ENCODE peak calls at places on chromosomes 5 and 9, in eight cellular contexts. B is ovary, W is GM12878, Q is tibial nerve, Z is stomach, C is heart left ventricle, N is IMR-90, O is uterus. S is an unnamed sample.

GRCh38 chr9:129111762-129112151 is 542 bp downstream of the PTPA start:
- DNase-seq in B (peak; percentile 43), W (no peak), Q (peak; percentile 8), Z (peak; percentile 47), C (no peak), N (peak; percentile 45), O (no peak), S (peak; percentile 23)

GRCh38 chr5:141778211-141778610 is 96.2 kb upstream of the ARAP3 start:
- DNase-seq in B (no peak), W (no peak), Q (no peak), Z (no peak), C (no peak), N (peak; percentile 86), O (peak; percentile 87), S (no peak)

GRCh38 chr5:20113031-20113685 is 125.2 kb upstream of the CDH18 start:
- DNase-seq in B (no peak), W (no peak), Q (no peak), Z (no peak), C (no peak), N (no peak), O (no peak), S (no peak)

GRCh38 chr5:1800470-1801060 is 642 bp upstream of the NDUFS6 start:
- DNase-seq in B (no peak), W (no peak), Q (no peak), Z (no peak), C (no peak), N (no peak), O (no peak), S (peak; percentile 46)

GRCh38 chr5:180212363-180213255 is 3.6 kb upstream of the RASGEF1C start:
- DNase-seq in B (no peak), W (no peak), Q (no peak), Z (no peak), C (no peak), N (peak; percentile 1), O (no peak), S (no peak)

GRCh38 chr5:86878250-86878649 is 260.5 kb downstream of the COX7C start:
- DNase-seq in B (no peak), W (no peak), Q (no peak), Z (no peak), C (no peak), N (no peak), O (no peak), S (no peak)

GRCh38 chr9:38059233-38059936 is 9.6 kb downstream of the SHB start:
- DNase-seq in B (no peak), W (no peak), Q (no peak), Z (no peak), C (no peak), N (peak; percentile 83), O (no peak), S (no peak)

GRCh38 chr5:146825033-146825432 is 53.5 kb downstream of the PPP2R2B start:
- DNase-seq in B (no peak), W (no peak), Q (no peak), Z (no peak), C (no peak), N (peak; percentile 11), O (peak; percentile 18), S (no peak)

GRCh38 chr9:136201609-136202448 is 3.1 kb downstream of the LHX3 start:
- DNase-seq in B (no peak), W (no peak), Q (no peak), Z (no peak), C (no peak), N (no peak), O (no peak), S (no peak)

GRCh38 chr5:31361906-31362900 is 168.7 kb downstream of the CDH6 start:
- DNase-seq in B (no peak), W (no peak), Q (no peak), Z (no peak), C (no peak), N (peak; percentile 59), O (no peak), S (no peak)

GRCh38 chr5:76813982-76814562 is 4.8 kb upstream of the F2RL1 start:
- DNase-seq in B (no peak), W (no peak), Q (no peak), Z (no peak), C (no peak), N (peak; percentile 98), O (no peak), S (no peak)

GRCh38 chr5:54634089-54634488 is 116.5 kb downstream of the SNX18 start:
- DNase-seq in B (no peak), W (no peak), Q (no peak), Z (no peak), C (no peak), N (no peak), O (no peak), S (no peak)

GRCh38 chr5:125137535-125137934 is 391.1 kb upstream of the ZNF608 start:
- DNase-seq in B (no peak), W (no peak), Q (no peak), Z (no peak), C (no peak), N (no peak), O (no peak), S (no peak)

GRCh38 chr9:132372177-132373095 is 17.6 kb upstream of the SETX start:
- DNase-seq in B (no peak), W (no peak), Q (peak; percentile 55), Z (peak; percentile 34), C (peak; percentile 73), N (peak; percentile 36), O (no peak), S (peak; percentile 72)

GRCh38 chr5:178515019-178515418 is 75.2 kb downstream of the COL23A1 start:
- DNase-seq in B (no peak), W (no peak), Q (no peak), Z (no peak), C (no peak), N (no peak), O (no peak), S (no peak)

GRCh38 chr9:7177383-7177782 is 419.6 kb downstream of the KDM4C start:
- DNase-seq in B (no peak), W (no peak), Q (no peak), Z (no peak), C (no peak), N (no peak), O (no peak), S (no peak)

GRCh38 chr9:85743290-85744128 is 1.8 kb upstream of the AGTPBP1 start:
- DNase-seq in B (no peak), W (no peak), Q (peak; percentile 8), Z (peak; percentile 34), C (no peak), N (peak; percentile 86), O (no peak), S (peak; percentile 63)

GRCh38 chr5:139394123-139394653 is 716 bp downstream of the PROB1 start:
- DNase-seq in B (no peak), W (no peak), Q (no peak), Z (no peak), C (peak; percentile 72), N (no peak), O (peak; percentile 62), S (peak; percentile 80)

GRCh38 chr9:16421534-16421933 is 448.9 kb downstream of the BNC2 start:
- DNase-seq in B (no peak), W (no peak), Q (no peak), Z (no peak), C (no peak), N (peak; percentile 24), O (no peak), S (no peak)

GRCh38 chr5:110784901-110785300 is 46.1 kb downstream of the SLC25A46 start:
- DNase-seq in B (no peak), W (no peak), Q (no peak), Z (no peak), C (no peak), N (peak; percentile 41), O (no peak), S (no peak)

GRCh38 chr9:118023649-118024048 is 319.4 kb downstream of the TLR4 start:
- DNase-seq in B (no peak), W (no peak), Q (no peak), Z (no peak), C (peak; percentile 10), N (no peak), O (no peak), S (no peak)

GRCh38 chr9:3464033-3464638 is 61.7 kb downstream of the RFX3 start:
- DNase-seq in B (no peak), W (no peak), Q (no peak), Z (no peak), C (no peak), N (peak; percentile 27), O (no peak), S (no peak)

DNA sequence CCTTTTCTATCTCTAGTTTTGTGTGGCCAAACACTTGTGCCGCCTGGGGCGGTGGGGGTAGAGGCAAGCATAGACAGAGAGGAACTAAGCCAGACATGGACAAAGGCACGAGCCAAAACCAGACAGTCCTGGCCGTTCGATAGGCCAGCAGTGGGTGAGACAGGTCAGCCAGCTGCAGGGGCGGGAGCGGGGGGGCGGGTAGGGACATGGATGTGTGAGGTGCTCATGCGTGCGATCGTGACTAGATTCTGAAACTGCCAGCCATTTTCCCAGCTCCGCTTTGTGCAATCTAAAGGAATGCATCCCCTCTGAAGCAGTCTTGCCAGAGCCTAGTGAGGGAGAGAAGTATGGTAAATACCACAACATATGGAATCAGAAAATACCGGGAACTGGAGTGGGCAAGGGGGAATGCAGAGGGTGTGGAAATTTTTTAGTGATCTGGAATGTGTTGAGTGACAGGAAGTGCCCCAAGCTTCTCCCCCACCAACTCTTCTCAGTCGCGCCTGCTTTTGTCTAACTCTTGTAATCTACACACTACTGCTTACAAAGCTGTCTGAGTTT is 111.9 kb downstream of the NR6A1 start:
- DNase-seq in B (peak; percentile 48), W (peak; percentile 81), Q (peak; percentile 41), Z (peak; percentile 53), C (peak; percentile 81), N (peak; percentile 97), O (peak; percentile 46), S (peak; percentile 74)
- TF ChIP-seq POLR2A in B (no peak), W (peak; percentile 83), Q (no peak), Z (no peak), C (no peak), N (peak; percentile 86), O (no peak), S (no peak)

GRCh38 chr9:11088826-11089374 is 476.1 kb upstream of the PTPRD start:
- DNase-seq in B (no peak), W (no peak), Q (no peak), Z (no peak), C (no peak), N (no peak), O (no peak), S (no peak)

GRCh38 chr9:11086561-11086960 is 473.8 kb upstream of the PTPRD start:
- DNase-seq in B (no peak), W (no peak), Q (no peak), Z (no peak), C (no peak), N (no peak), O (no peak), S (no peak)
- H3K9me3 ChIP-seq in B (no peaks in the 10 kb centered on the region), W (no peaks in the 10 kb centered on the region), Q (no peaks in the 10 kb centered on the region), Z (no peaks in the 10 kb centered on the region), C (no peaks in the 10 kb centered on the region), N (no peaks in the 10 kb centered on the region), O (no peaks in the 10 kb centered on the region), S (no peaks in the 10 kb centered on the region)

GRCh38 chr9:127796225-127796813 is 6.4 kb upstream of the FPGS start:
- DNase-seq in B (peak; percentile 93), W (no peak), Q (no peak), Z (peak; percentile 58), C (no peak), N (peak; percentile 38), O (peak; percentile 79), S (peak; percentile 62)
- TF ChIP-seq POLR2A in B (no peak), W (peak; percentile 48), Q (no peak), Z (no peak), C (no peak), N (no peak), O (no peak), S (no peak)

GRCh38 chr9:5650356-5651105 is 21.6 kb downstream of the RIC1 start:
- DNase-seq in B (no peak), W (no peak), Q (no peak), Z (no peak), C (no peak), N (no peak), O (no peak), S (no peak)
- H3K9me3 ChIP-seq in B (no peaks in the 10 kb centered on the region), W (peaks cover 25% of the 10 kb centered on the region), Q (no peaks in the 10 kb centered on the region), Z (peaks cover 46% of the 10 kb centered on the region), C (peaks cover 7% of the 10 kb centered on the region), N (peaks cover 5% of the 10 kb centered on the region), O (no peaks in the 10 kb centered on the region), S (no peaks in the 10 kb centered on the region)

S was measured in Peyer's patch.